ENCODE peak calls at places on chromosomes 3 and 15, in five cellular contexts. R is neural progenitor cell; G is CD4-positive, alpha-beta T cell; W is mesothelial cell of epicardium; M is mucosa of descending colon. U is an unnamed sample.

GRCh38 chr3:127669541-127670228 is 3.1 kb upstream of the ABTB1 start:
- DNase-seq in W (no peak), G (no peak), M (peak; percentile 14), R (no peak), U (peak; percentile 15)

GRCh38 chr3:133089906-133090305 is 51.7 kb downstream of the TMEM108 start:
- DNase-seq in G (no peak), M (no peak), W (no peak), R (no peak), U (no peak)

GRCh38 chr3:143832433-143832832 is 15.8 kb downstream of the SLC9A9 start:
- DNase-seq in W (no peak), G (no peak), M (no peak), R (no peak), U (no peak)

GRCh38 chr15:89680282-89680873 is 1.2 kb upstream of the PLIN1 start:
- DNase-seq in R (no peak), M (peak; percentile 59), W (no peak), G (no peak), U (no peak)

GRCh38 chr15:26661727-26662126 is 111.1 kb downstream of the GABRB3 start:
- DNase-seq in G (no peak), W (no peak), M (no peak), R (no peak), U (no peak)

GRCh38 chr3:50445919-50446318 is 57.5 kb downstream of the CACNA2D2 start:
- DNase-seq in M (peak; percentile 39), G (no peak), W (no peak), R (no peak), U (no peak)

GRCh38 chr3:100802126-100802525 is 92.8 kb downstream of the TFG start:
- DNase-seq in R (no peak), G (no peak), W (no peak), M (no peak), U (no peak)

GRCh38 chr3:180594631-180595348 is 7.2 kb upstream of the TTC14 start:
- DNase-seq in W (no peak), G (no peak), R (peak; percentile 53), M (no peak), U (no peak)

GRCh38 chr3:37955918-37956317 is 34.7 kb upstream of the VILL start:
- DNase-seq in G (no peak), W (no peak), R (no peak), M (no peak), U (no peak)

GRCh38 chr3:81033185-81033584 is 728.3 kb downstream of the GBE1 start:
- DNase-seq in R (no peak), M (no peak), W (no peak), G (no peak), U (no peak)

GRCh38 chr3:52093751-52094525 is 37.6 kb upstream of the DUSP7 start:
- DNase-seq in M (peak; percentile 12), G (no peak), W (no peak), R (no peak), U (no peak)

GRCh38 chr3:37862219-37862711 is 585 bp downstream of the CTDSPL start:
- DNase-seq in M (peak; percentile 76), R (peak; percentile 51), G (no peak), W (peak; percentile 60), U (no peak)

GRCh38 chr3:62870321-62870720 is 4.9 kb downstream of the CADPS start:
- DNase-seq in G (no peak), W (no peak), R (no peak), M (no peak), U (no peak)

GRCh38 chr3:126886217-126886616 is 96.7 kb upstream of the PLXNA1 start:
- DNase-seq in W (no peak), G (no peak), R (no peak), M (no peak), U (no peak)

GRCh38 chr3:173395412-173396181 is 1.9 kb upstream of the NLGN1 start:
- DNase-seq in G (no peak), M (peak; percentile 82), R (peak; percentile 93), W (peak; percentile 76), U (no peak)

GRCh38 chr3:64917914-64918313 is 230.1 kb upstream of the ADAMTS9 start:
- DNase-seq in M (no peak), W (no peak), R (no peak), G (no peak), U (no peak)

GRCh38 chr3:171248426-171249115 is 211.6 kb downstream of the TNIK start:
- DNase-seq in W (no peak), M (no peak), G (no peak), R (no peak), U (no peak)

GRCh38 chr15:35060591-35060990 is 24.5 kb downstream of the NANOGP8 start:
- DNase-seq in R (no peak), M (no peak), G (no peak), W (no peak), U (no peak)

GRCh38 chr15:78369161-78369560 is 29.0 kb downstream of the CRABP1 start:
- DNase-seq in W (no peak), M (no peak), R (no peak), G (no peak), U (no peak)

GRCh38 chr3:66386925-66387650 is 113.7 kb downstream of the LRIG1 start:
- DNase-seq in R (no peak), G (no peak), W (no peak), M (no peak), U (no peak)

GRCh38 chr15:101272584-101272983 is 4.7 kb downstream of the SELENOS start:
- DNase-seq in W (no peak), G (no peak), M (no peak), R (no peak), U (no peak)

GRCh38 chr3:114565201-114565600 is 271.4 kb downstream of the TIGIT start:
- DNase-seq in G (no peak), M (no peak), W (no peak), R (no peak), U (no peak)

GRCh38 chr15:74345051-74345450 is 22.4 kb downstream of the CYP11A1 start:
- DNase-seq in R (no peak), M (no peak), W (no peak), G (no peak), U (no peak)

GRCh38 chr3:46829699-46830208 is 33.5 kb downstream of the MYL3 start:
- DNase-seq in R (no peak), W (no peak), M (no peak), G (no peak), U (no peak)

GRCh38 chr15:85316244-85316934 is 64.0 kb upstream of the AKAP13 start:
- DNase-seq in R (peak; percentile 68), M (no peak), G (no peak), W (no peak), U (no peak)

GRCh38 chr3:65819896-65820295 is 218.8 kb downstream of the MAGI1 start:
- DNase-seq in M (no peak), W (no peak), G (no peak), R (no peak), U (no peak)

GRCh38 chr3:71984843-71985594 is 200.1 kb upstream of the PROK2 start:
- DNase-seq in R (no peak), W (no peak), M (no peak), G (no peak), U (no peak)

GRCh38 chr3:71990545-71990944 is 205.6 kb upstream of the PROK2 start:
- DNase-seq in G (no peak), W (no peak), R (no peak), M (no peak), U (no peak)

GRCh38 chr3:71989165-71989564 is 204.2 kb upstream of the PROK2 start:
- DNase-seq in R (no peak), M (no peak), G (no peak), W (no peak), U (no peak)

GRCh38 chr3:71987828-71988227 is 202.9 kb upstream of the PROK2 start:
- DNase-seq in M (no peak), W (no peak), G (no peak), R (peak; percentile 20), U (no peak)

GRCh38 chr3:71987089-71987735 is 202.3 kb upstream of the PROK2 start:
- DNase-seq in W (no peak), G (no peak), R (no peak), M (no peak), U (no peak)
- TF ChIP-seq CTCF in W (no peak), G (no peak), R (peak; percentile 29), M (no peak), U (no peak)

GRCh38 chr15:95176794-95177577 is 945.6 kb downstream of the MCTP2 start:
- DNase-seq in M (no peak), R (peak; percentile 17), G (no peak), W (no peak), U (no peak)
- TF ChIP-seq CTCF in M (no peak), R (peak; percentile 26), G (no peak), W (no peak), U (no peak)

GRCh38 chr3:85571835-85572234 is 613.0 kb downstream of the CADM2 start:
- DNase-seq in M (no peak), R (no peak), G (no peak), W (no peak), U (no peak)

GRCh38 chr3:85570819-85571218 is 612.0 kb downstream of the CADM2 start:
- DNase-seq in W (no peak), G (no peak), R (no peak), M (no peak), U (no peak)

GRCh38 chr3:85572426-85572825 is 613.6 kb downstream of the CADM2 start:
- DNase-seq in M (no peak), W (no peak), G (no peak), R (no peak), U (no peak)

GRCh38 chr3:85572978-85573377 is 614.2 kb downstream of the CADM2 start:
- DNase-seq in R (no peak), W (no peak), M (no peak), G (no peak), U (no peak)

DNA sequence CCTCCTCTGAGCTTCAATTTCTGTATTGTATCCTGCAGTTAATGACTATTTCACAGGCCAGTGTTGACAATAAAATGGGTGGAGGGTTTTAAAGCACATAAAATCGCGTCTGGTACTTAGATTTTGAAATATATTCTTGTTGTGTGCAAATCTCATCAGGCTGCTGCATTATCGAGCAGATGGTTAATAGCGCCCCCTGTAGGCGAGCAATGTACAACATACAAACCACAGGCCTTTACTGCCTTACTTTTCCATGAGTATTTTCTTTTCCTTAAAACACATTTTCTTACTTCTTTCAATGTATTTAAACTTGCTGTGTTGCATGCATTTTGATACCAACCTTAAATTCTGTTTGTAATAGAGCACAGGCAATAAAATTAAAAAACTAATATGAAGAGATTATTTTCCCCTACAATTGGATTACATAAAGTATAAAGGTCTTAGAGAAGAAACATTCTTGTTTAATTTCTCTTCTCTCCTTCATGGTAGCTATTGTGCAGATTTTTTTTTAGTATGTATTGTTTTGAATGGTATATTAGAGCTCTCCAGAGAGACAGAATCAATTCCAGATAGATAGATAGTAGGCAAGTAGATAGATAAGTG is 608.4 kb downstream of the CADM2 start:
- DNase-seq in G (no peak), W (peak; percentile 52), M (no peak), R (peak; percentile 82), U (no peak)
- TF ChIP-seq CTCF in G (peak; percentile 19), W (peak; percentile 84), M (peak; percentile 12), R (peak; percentile 95), U (no peak)

DNA sequence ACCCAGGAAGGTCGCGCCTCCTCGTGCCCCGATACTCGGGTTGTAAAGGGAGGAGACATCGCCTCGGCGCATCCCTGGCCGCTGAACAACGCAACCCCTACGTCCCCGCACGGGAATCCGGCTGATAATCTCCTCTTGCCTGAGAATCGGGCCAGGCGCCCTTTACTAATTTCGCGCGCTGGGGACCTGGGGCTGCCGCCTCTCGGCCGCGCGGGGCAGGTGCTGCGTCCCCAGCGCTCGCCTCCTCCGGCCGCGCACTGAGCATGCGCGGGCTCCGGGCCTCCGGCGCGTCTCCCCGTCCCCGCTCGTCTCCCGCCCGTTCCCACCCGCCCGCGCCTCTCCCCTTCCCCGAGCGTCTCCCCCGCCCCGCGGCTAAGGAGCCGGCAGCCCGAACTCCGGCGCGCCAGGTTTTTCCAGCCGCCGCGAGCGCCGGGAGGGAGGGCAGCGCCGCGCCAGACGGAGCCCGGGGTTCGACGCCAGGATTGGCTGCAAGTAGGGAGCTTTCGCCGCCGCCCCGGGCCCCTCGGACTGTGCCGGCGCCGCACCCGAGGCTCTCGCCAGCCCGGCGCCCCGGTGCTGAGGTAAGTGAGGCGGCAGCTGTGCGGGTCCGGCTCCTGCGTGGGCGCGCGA is at the start of gene CNTN4:
- DNase-seq in R (peak; percentile 97), W (peak; percentile 88), G (no peak), M (peak; percentile 90), U (no peak)
- TF ChIP-seq CTCF in R (peak; percentile 47), W (peak; percentile 31), G (no peak), M (no peak), U (no peak)